ENCODE peak calls at places on chromosomes 13 and 19, in eight cellular contexts. I is K562, A is tibial nerve, H is sigmoid colon, Q is suprapubic skin, R is transverse colon, D is A549, X is GM12878. W is an unnamed sample.

GRCh38 chr19:38715540-38715939 is 28.7 kb downstream of the CAPN12 start:
- DNase-seq in H (no peak), D (no peak), I (no peak), X (no peak), Q (no peak), R (no peak), A (no peak), W (peak)

GRCh38 chr19:6464070-6464873 is at the start of gene CRB3:
- DNase-seq in H (no peak), I (no peak), Q (peak), D (peak), A (no peak), X (no peak), R (peak), W (peak)

GRCh38 chr13:23828866-23829265 is 60.3 kb downstream of the MIPEP start:
- DNase-seq in H (no peak), X (no peak), A (no peak), R (no peak), I (no peak), D (no peak), Q (no peak), W (no peak)

GRCh38 chr19:8113017-8113416 is 36.4 kb downstream of the FBN3 start:
- DNase-seq in A (no peak), I (no peak), Q (no peak), X (no peak), R (no peak), H (no peak), D (no peak), W (no peak)

GRCh38 chr13:107043016-107043957 is 475.4 kb upstream of the ARGLU1 start:
- DNase-seq in R (no peak), D (no peak), X (no peak), I (no peak), H (no peak), Q (no peak), A (no peak), W (no peak)

GRCh38 chr13:111937763-111938375 is 129.1 kb upstream of the SOX1 start:
- DNase-seq in R (no peak), H (no peak), A (no peak), X (no peak), I (no peak), D (no peak), Q (no peak), W (peak)

GRCh38 chr13:97911311-97912138 is 42.0 kb upstream of the IPO5 start:
- DNase-seq in X (no peak), R (no peak), Q (no peak), A (no peak), H (no peak), I (peak), D (peak), W (no peak)

GRCh38 chr13:67078062-67078461 is 152.1 kb downstream of the PCDH9 start:
- DNase-seq in X (no peak), A (no peak), I (no peak), H (no peak), R (no peak), Q (no peak), D (no peak), W (no peak)

GRCh38 chr13:44329909-44330545 is 43.6 kb upstream of the SERP2 start:
- DNase-seq in Q (no peak), H (no peak), R (no peak), X (no peak), D (no peak), A (no peak), I (no peak), W (no peak)

GRCh38 chr19:57103573-57104277 is 16.1 kb upstream of the USP29 start:
- DNase-seq in H (peak), I (peak), A (peak), D (peak), X (peak), Q (no peak), R (peak), W (peak)

GRCh38 chr13:111115841-111116500 is 861 bp downstream of the ARHGEF7 start:
- DNase-seq in X (no peak), D (no peak), A (peak), Q (peak), H (no peak), R (peak), I (no peak), W (no peak)

GRCh38 chr13:24270639-24271131 is 38.7 kb upstream of the C1QTNF9 start:
- DNase-seq in H (peak), D (no peak), I (no peak), A (peak), Q (no peak), X (peak), R (peak), W (peak)

GRCh38 chr19:52270266-52270885 is 989 bp downstream of the ZNF766 start:
- DNase-seq in X (no peak), A (no peak), I (peak), H (no peak), D (peak), R (peak), Q (peak), W (no peak)

GRCh38 chr19:53980553-53981407 is 10.7 kb upstream of the CACNG6 start:
- DNase-seq in I (peak), D (peak), Q (no peak), R (no peak), A (no peak), H (no peak), X (no peak), W (no peak)

GRCh38 chr19:50548191-50549058 is 19.8 kb downstream of the LRRC4B start:
- DNase-seq in R (no peak), D (no peak), A (no peak), X (no peak), H (no peak), I (no peak), Q (no peak), W (no peak)

GRCh38 chr13:21237081-21237480 is 60.6 kb downstream of the MRPL57 start:
- DNase-seq in H (no peak), X (no peak), A (no peak), I (no peak), R (no peak), Q (no peak), D (no peak), W (no peak)

GRCh38 chr13:80029170-80029569 is 311.8 kb downstream of the SPRY2 start:
- DNase-seq in R (no peak), X (no peak), D (no peak), A (no peak), Q (no peak), H (no peak), I (no peak), W (no peak)

GRCh38 chr13:91313103-91313502 is 34.4 kb upstream of the MIR17HG start:
- DNase-seq in R (no peak), I (no peak), A (no peak), Q (no peak), D (peak), X (no peak), H (no peak), W (no peak)

GRCh38 chr13:27264181-27264580 is 6.4 kb upstream of the RASL11A start:
- DNase-seq in X (no peak), A (no peak), D (no peak), H (no peak), Q (no peak), R (no peak), I (no peak), W (no peak)

GRCh38 chr13:111494641-111495040 is 174.2 kb downstream of the TEX29 start:
- DNase-seq in R (no peak), Q (no peak), X (no peak), I (no peak), D (no peak), H (peak), A (no peak), W (no peak)

GRCh38 chr13:95243207-95243606 is 58.0 kb downstream of the ABCC4 start:
- DNase-seq in H (no peak), R (no peak), I (peak), D (no peak), Q (no peak), X (no peak), A (no peak), W (no peak)

GRCh38 chr13:49319555-49320350 is 72.0 kb downstream of the CDADC1 start:
- DNase-seq in I (no peak), Q (no peak), X (no peak), H (no peak), D (no peak), R (no peak), A (no peak), W (no peak)

GRCh38 chr13:40503026-40503425 is 163.4 kb downstream of the FOXO1 start:
- DNase-seq in I (no peak), H (no peak), R (no peak), X (no peak), A (no peak), D (no peak), Q (no peak), W (no peak)

GRCh38 chr13:25345555-25345954 is 26.2 kb upstream of the ATP8A2 start:
- DNase-seq in X (no peak), A (no peak), Q (no peak), H (no peak), R (no peak), D (no peak), I (no peak), W (no peak)

GRCh38 chr13:110070511-110071120 is 236.3 kb downstream of the COL4A1 start:
- DNase-seq in A (no peak), R (no peak), X (no peak), H (no peak), Q (no peak), D (no peak), I (no peak), W (no peak)

GRCh38 chr13:50842711-50843255 is 709 bp downstream of the DLEU7 start:
- DNase-seq in R (no peak), X (no peak), Q (no peak), A (no peak), I (no peak), D (no peak), H (no peak), W (no peak)

GRCh38 chr13:50845211-50845610 is 1.7 kb upstream of the DLEU7 start:
- DNase-seq in D (no peak), I (no peak), R (no peak), X (no peak), Q (no peak), A (no peak), H (no peak), W (no peak)

GRCh38 chr13:50843256-50844043 is at the start of gene DLEU7:
- DNase-seq in R (no peak), H (no peak), Q (no peak), X (no peak), D (no peak), I (no peak), A (peak), W (no peak)

GRCh38 chr13:50842246-50842645 is 1.2 kb downstream of the DLEU7 start:
- DNase-seq in R (no peak), Q (no peak), I (no peak), A (no peak), X (no peak), D (no peak), H (no peak), W (no peak)

GRCh38 chr13:50844181-50844875 is 836 bp upstream of the DLEU7 start:
- DNase-seq in A (no peak), H (no peak), X (no peak), R (no peak), Q (no peak), D (no peak), I (no peak), W (no peak)
- TF ChIP-seq EP300 in A (no peak), H (no peak), X (no peak), R (no peak), Q (no peak), D (no peak), I (no peak), W (no peak)

GRCh38 chr19:2495651-2496316 is 19.9 kb downstream of the GADD45B start:
- DNase-seq in H (peak), D (no peak), R (peak), A (no peak), X (no peak), Q (no peak), I (no peak), W (peak)
- TF ChIP-seq EP300 in H (no peak), D (no peak), R (no peak), A (no peak), X (no peak), Q (no peak), I (no peak), W (no peak)

GRCh38 chr19:18919895-18920204 is 335 bp downstream of the DDX49 start:
- DNase-seq in D (no peak), I (no peak), Q (no peak), R (no peak), H (no peak), A (no peak), X (no peak), W (no peak)

GRCh38 chr19:18919086-18919894 is at the start of the genes COPE and DDX49:
- DNase-seq in D (peak), Q (peak), H (peak), I (peak), X (peak), A (peak), R (peak), W (peak)

GRCh38 chr19:18922228-18922985 is 2.9 kb downstream of the DDX49 start:
- DNase-seq in Q (peak), H (no peak), I (no peak), A (no peak), X (no peak), D (no peak), R (no peak), W (no peak)

GRCh38 chr19:18921593-18921992 is 2.1 kb downstream of the DDX49 start:
- DNase-seq in D (no peak), H (no peak), I (no peak), Q (peak), R (no peak), X (no peak), A (no peak), W (no peak)

GRCh38 chr19:18920400-18920799 is 885 bp downstream of the DDX49 start:
- DNase-seq in H (no peak), I (no peak), D (no peak), A (no peak), X (no peak), Q (no peak), R (no peak), W (no peak)
- TF ChIP-seq EP300 in H (no peak), I (no peak), D (no peak), A (no peak), X (no peak), Q (no peak), R (no peak), W (no peak)

GRCh38 chr19:30664358-30665058 is 292.3 kb downstream of the ZNF536 start:
- DNase-seq in I (no peak), D (no peak), Q (no peak), H (no peak), A (no peak), R (no peak), X (no peak), W (peak)

GRCh38 chr19:30666301-30666803 is 294.2 kb downstream of the ZNF536 start:
- DNase-seq in X (no peak), D (peak), Q (no peak), R (peak), H (no peak), I (peak), A (no peak), W (peak)

GRCh38 chr19:30659638-30660037 is 287.5 kb downstream of the ZNF536 start:
- DNase-seq in X (no peak), H (no peak), D (no peak), Q (no peak), I (no peak), A (no peak), R (no peak), W (no peak)

GRCh38 chr19:30665449-30665848 is 293.3 kb downstream of the ZNF536 start:
- DNase-seq in X (no peak), R (no peak), H (no peak), A (no peak), D (no peak), Q (no peak), I (no peak), W (no peak)

GRCh38 chr19:30662211-30662861 is 290.2 kb downstream of the ZNF536 start:
- DNase-seq in R (no peak), H (no peak), Q (no peak), I (no peak), A (no peak), D (no peak), X (no peak), W (peak)
- TF ChIP-seq EP300 in R (no peak), H (no peak), Q (no peak), I (no peak), A (no peak), D (no peak), X (no peak), W (no peak)

GRCh38 chr19:17107546-17108452 is 32.2 kb downstream of the MYO9B start:
- DNase-seq in A (peak), X (no peak), D (peak), Q (peak), I (no peak), H (peak), R (peak), W (peak)
- TF ChIP-seq EP300 in A (no peak), X (no peak), D (peak), Q (no peak), I (no peak), H (peak), R (peak), W (peak)

GRCh38 chr13:32883501-32883900 is 132.7 kb upstream of the KL start:
- DNase-seq in I (no peak), Q (no peak), H (no peak), X (no peak), D (no peak), A (no peak), R (no peak), W (no peak)

GRCh38 chr13:32893176-32893575 is 123.0 kb upstream of the KL start:
- DNase-seq in A (no peak), Q (no peak), X (no peak), H (no peak), I (no peak), R (no peak), D (no peak), W (no peak)

GRCh38 chr13:32889986-32890565 is 126.1 kb upstream of the KL start:
- DNase-seq in R (no peak), Q (no peak), H (no peak), X (no peak), A (no peak), I (no peak), D (no peak), W (no peak)

GRCh38 chr13:32881792-32882175 is 134.4 kb upstream of the KL start:
- DNase-seq in D (no peak), X (no peak), I (no peak), A (no peak), H (no peak), R (no peak), Q (no peak), W (no peak)

DNA sequence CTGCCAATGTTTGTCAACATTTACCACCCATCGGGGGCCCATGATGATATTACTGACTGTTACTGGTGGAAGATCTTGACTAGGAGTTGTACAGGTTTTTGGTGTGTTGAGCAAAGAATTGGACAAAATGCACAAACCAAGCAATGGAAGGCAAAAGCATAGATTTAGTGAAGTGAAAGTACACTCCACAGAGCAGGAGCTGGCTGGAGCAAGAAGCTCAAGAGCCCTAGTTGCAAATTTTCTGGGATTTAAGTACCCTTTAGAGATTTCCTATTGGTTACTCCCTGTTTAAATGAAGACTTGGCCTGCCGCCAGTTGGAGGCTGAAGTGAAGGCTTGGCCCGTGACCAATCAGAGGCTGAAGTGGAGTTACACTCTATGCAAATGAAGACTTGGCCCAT is 128.6 kb upstream of the KL start:
- DNase-seq in X (no peak), D (no peak), I (no peak), R (no peak), A (no peak), Q (no peak), H (no peak), W (no peak)
- TF ChIP-seq EP300 in X (no peak), D (no peak), I (no peak), R (no peak), A (no peak), Q (no peak), H (no peak), W (no peak)

W was measured in stomach.